ENCODE peak calls at places on chromosomes 6 and 20, in four cellular contexts. X is NCI-H460, J is mucosa of descending colon, P is PC-3. M is an unnamed sample.

GRCh38 chr6:109166643-109167042 is 71.3 kb downstream of the CEP57L1 start:
- DNase-seq in X (no peak), P (no peak), J (no peak), M (no peak)

GRCh38 chr6:127547215-127547614 is 28.1 kb upstream of the MTCL3 start:
- DNase-seq in J (peak; percentile 5), X (no peak), P (peak; percentile 5), M (no peak)

GRCh38 chr6:37520926-37521325 is 21.2 kb upstream of the CCDC167 start:
- DNase-seq in P (no peak), J (no peak), X (no peak), M (no peak)

GRCh38 chr6:82076855-82077254 is 170.7 kb downstream of the IBTK start:
- DNase-seq in P (peak; percentile 12), J (no peak), X (no peak), M (no peak)

GRCh38 chr6:78947962-78948361 is 80.6 kb downstream of the IRAK1BP1 start:
- DNase-seq in X (no peak), P (peak; percentile 49), J (no peak), M (no peak)

GRCh38 chr6:140915001-140915950 is 1217.4 kb upstream of the GJE1 start:
- DNase-seq in P (no peak), J (no peak), X (no peak), M (no peak)

GRCh38 chr20:38485041-38485440 is 12.4 kb downstream of the RALGAPB start:
- DNase-seq in P (no peak), J (no peak), X (no peak), M (no peak)

GRCh38 chr6:156862711-156863110 is 85.5 kb downstream of the ARID1B start:
- DNase-seq in X (no peak), P (no peak), J (no peak), M (peak; percentile 70)

GRCh38 chr6:169237496-169238134 is 16.0 kb downstream of the THBS2 start:
- DNase-seq in X (no peak), J (no peak), P (no peak), M (no peak)

GRCh38 chr6:69816569-69816968 is 19.8 kb upstream of the LMBRD1 start:
- DNase-seq in X (no peak), P (no peak), J (peak; percentile 22), M (no peak)

GRCh38 chr6:108768792-108769524 is 79.3 kb upstream of the ARMC2 start:
- DNase-seq in P (no peak), X (no peak), J (no peak), M (no peak)